ENCODE peak calls at places on chromosomes 4 and X, in five cellular contexts. One of them, this sample, is unnamed.

GRCh38 chr4:13511101-13511500 is 27.0 kb upstream of the RAB28 start:
- DNase-seq in left ventricle myocardium inferior: no peak
- DNase-seq in IMR-90: no peak
- DNase-seq in sigmoid colon: no peak
- DNase-seq in T follicular helper cell: no peak
- DNase-seq in this sample: no peak

GRCh38 chr4:25756503-25756902 is 100.9 kb downstream of the SLC34A2 start:
- DNase-seq in left ventricle myocardium inferior: no peak
- DNase-seq in IMR-90: peak; percentile 29
- DNase-seq in T follicular helper cell: no peak
- DNase-seq in sigmoid colon: no peak
- DNase-seq in this sample: peak; percentile 17

GRCh38 chr4:153218961-153219360 is 14.7 kb downstream of the TRIM2 start:
- DNase-seq in IMR-90: no peak
- DNase-seq in T follicular helper cell: no peak
- DNase-seq in sigmoid colon: no peak
- DNase-seq in left ventricle myocardium inferior: no peak
- DNase-seq in this sample: no peak

GRCh38 chrX:123959281-123960063 is 2.0 kb upstream of the STAG2 start:
- DNase-seq in T follicular helper cell: no peak
- DNase-seq in left ventricle myocardium inferior: peak; percentile 50
- DNase-seq in sigmoid colon: peak; percentile 81
- DNase-seq in IMR-90: no peak
- DNase-seq in this sample: peak; percentile 34

GRCh38 chr4:73257995-73258667 is 467 bp downstream of the ANKRD17 start:
- DNase-seq in sigmoid colon: no peak
- DNase-seq in left ventricle myocardium inferior: no peak
- DNase-seq in T follicular helper cell: no peak
- DNase-seq in IMR-90: peak; percentile 32
- DNase-seq in this sample: peak; percentile 23

GRCh38 chr4:76459291-76459723 is 24.3 kb downstream of the SHROOM3 start:
- DNase-seq in left ventricle myocardium inferior: no peak
- DNase-seq in IMR-90: peak; percentile 22
- DNase-seq in sigmoid colon: no peak
- DNase-seq in T follicular helper cell: no peak
- DNase-seq in this sample: peak; percentile 75

GRCh38 chr4:187578103-187578502 is 417.5 kb upstream of the ZFP42 start:
- DNase-seq in IMR-90: peak; percentile 1
- DNase-seq in T follicular helper cell: no peak
- DNase-seq in sigmoid colon: no peak
- DNase-seq in left ventricle myocardium inferior: no peak
- DNase-seq in this sample: no peak

GRCh38 chr4:111648056-111648455 is 497.2 kb upstream of the FAM241A start:
- DNase-seq in left ventricle myocardium inferior: no peak
- DNase-seq in sigmoid colon: no peak
- DNase-seq in IMR-90: no peak
- DNase-seq in T follicular helper cell: no peak
- DNase-seq in this sample: no peak

GRCh38 chr4:122747068-122747467 is 14.6 kb downstream of the BBS12 start:
- DNase-seq in T follicular helper cell: no peak
- DNase-seq in IMR-90: no peak
- DNase-seq in left ventricle myocardium inferior: no peak
- DNase-seq in sigmoid colon: no peak
- DNase-seq in this sample: no peak

GRCh38 chr4:134787315-134787714 is 585.7 kb upstream of the PABPC4L start:
- DNase-seq in sigmoid colon: no peak
- DNase-seq in left ventricle myocardium inferior: no peak
- DNase-seq in T follicular helper cell: no peak
- DNase-seq in IMR-90: no peak
- DNase-seq in this sample: peak; percentile 12

GRCh38 chrX:153703036-153703370 is 15.3 kb downstream of the SLC6A8 start:
- DNase-seq in T follicular helper cell: no peak
- DNase-seq in IMR-90: peak; percentile 75
- DNase-seq in sigmoid colon: peak; percentile 92
- DNase-seq in left ventricle myocardium inferior: peak; percentile 42
- DNase-seq in this sample: peak; percentile 37

GRCh38 chr4:84529169-84529751 is 30.2 kb upstream of the NKX6-1 start:
- DNase-seq in sigmoid colon: no peak
- DNase-seq in IMR-90: peak; percentile 11
- DNase-seq in T follicular helper cell: no peak
- DNase-seq in left ventricle myocardium inferior: no peak
- DNase-seq in this sample: peak; percentile 23

GRCh38 chrX:101252634-101253033 is 33.0 kb downstream of the DRP2 start:
- DNase-seq in left ventricle myocardium inferior: no peak
- DNase-seq in sigmoid colon: no peak
- DNase-seq in IMR-90: peak; percentile 35
- DNase-seq in T follicular helper cell: no peak
- DNase-seq in this sample: no peak

GRCh38 chr4:160835789-160836188 is 1328.0 kb downstream of the FSTL5 start:
- DNase-seq in T follicular helper cell: no peak
- DNase-seq in IMR-90: no peak
- DNase-seq in left ventricle myocardium inferior: no peak
- DNase-seq in sigmoid colon: no peak
- DNase-seq in this sample: peak; percentile 8